ENCODE peak calls at places on chromosomes 3 and 15, in ten cellular contexts. Z is stimulated activated naive B cell treated with anti-CD40 and anti-IgM and Interleukin-4, amounts not matched to agents 10 μg/mL and 1 μg/mL and 100 μg/mL, for 72 hours; S is H7; A is AG08395; E is skeletal muscle cell; L is psoas muscle; I is heart right ventricle; N is hippocampal formation; F is CD4-positive, CD25-positive, alpha-beta regulatory T cell; K is NCI-H1417. P is an unnamed sample.

GRCh38 chr3:4776399-4776979 is 202.7 kb upstream of the BHLHE40 start:
- DNase-seq in E (no peak), A (no peak), K (no peak), F (no peak), Z (no peak), I (no peak), S (no peak), N (no peak), L (no peak), P (no peak)

GRCh38 chr3:168051579-168052183 is 44.0 kb downstream of the GOLIM4 start:
- DNase-seq in A (peak), E (peak), L (no peak), N (no peak), F (no peak), K (peak), S (no peak), I (no peak), Z (no peak), P (no peak)

GRCh38 chr3:118955914-118956556 is 78.6 kb downstream of the IGSF11 start:
- DNase-seq in S (no peak), A (no peak), Z (no peak), L (no peak), I (no peak), F (no peak), N (no peak), K (no peak), E (no peak), P (no peak)

GRCh38 chr3:59559721-59560514 is 510.1 kb upstream of the CFAP20DC start:
- DNase-seq in E (peak), N (no peak), S (no peak), I (no peak), A (peak), Z (no peak), L (no peak), K (no peak), F (no peak), P (no peak)

GRCh38 chr3:130820976-130821375 is 72.9 kb upstream of the ATP2C1 start:
- DNase-seq in I (no peak), K (no peak), A (peak), E (peak), N (no peak), L (no peak), Z (no peak), S (no peak), F (no peak), P (no peak)

GRCh38 chr3:115321396-115321795 is 174.3 kb upstream of the ZBTB20 start:
- DNase-seq in N (no peak), S (no peak), I (no peak), Z (no peak), F (no peak), A (peak), L (no peak), K (peak), E (peak), P (no peak)

GRCh38 chr3:181838940-181839914 is 127.5 kb downstream of the SOX2 start:
- DNase-seq in S (no peak), F (no peak), A (no peak), K (peak), I (no peak), N (no peak), Z (no peak), E (no peak), L (no peak), P (no peak)

GRCh38 chr15:34434627-34435305 is 2.8 kb downstream of the GOLGA8A start:
- DNase-seq in I (no peak), N (no peak), E (no peak), L (no peak), F (no peak), Z (no peak), K (no peak), A (no peak), S (no peak), P (no peak)

GRCh38 chr15:39127151-39127815 is 453.6 kb upstream of the THBS1 start:
- DNase-seq in N (no peak), Z (no peak), S (no peak), E (no peak), K (no peak), L (no peak), A (peak), I (no peak), F (no peak), P (no peak)

GRCh38 chr3:123821920-123822319 is 62.2 kb downstream of the MYLK start:
- DNase-seq in Z (no peak), I (no peak), L (no peak), A (no peak), E (no peak), N (no peak), S (no peak), K (no peak), F (no peak), P (no peak)

GRCh38 chr3:35944915-35945710 is 305.8 kb downstream of the ARPP21 start:
- DNase-seq in Z (no peak), A (no peak), I (no peak), S (no peak), K (no peak), E (no peak), N (no peak), F (no peak), L (no peak), P (no peak)

GRCh38 chr3:194989251-194989650 is 281.7 kb downstream of the XXYLT1 start:
- DNase-seq in N (no peak), S (no peak), E (no peak), I (no peak), F (no peak), K (no peak), A (peak), Z (no peak), L (no peak), P (no peak)

GRCh38 chr3:4797201-4797600 is 182.0 kb upstream of the BHLHE40 start:
- DNase-seq in L (no peak), K (peak), I (no peak), S (no peak), N (no peak), A (no peak), F (no peak), E (no peak), Z (no peak), P (no peak)

GRCh38 chr3:118573922-118574321 is 460.7 kb downstream of the IGSF11 start:
- DNase-seq in K (no peak), F (no peak), A (no peak), I (no peak), L (no peak), Z (no peak), N (no peak), E (no peak), S (no peak), P (no peak)

GRCh38 chr3:149186219-149186618 is 35.4 kb downstream of the CP start:
- DNase-seq in A (no peak), I (no peak), N (no peak), S (no peak), L (no peak), K (no peak), E (no peak), Z (no peak), F (no peak), P (no peak)

GRCh38 chr3:64129581-64129980 is 95.7 kb downstream of the PRICKLE2 start:
- DNase-seq in E (no peak), N (no peak), Z (no peak), S (no peak), A (no peak), I (no peak), L (no peak), F (no peak), K (no peak), P (no peak)

GRCh38 chr3:183764854-183765731 is 60.3 kb downstream of the MAP6D1 start:
- DNase-seq in K (no peak), E (no peak), N (no peak), Z (no peak), A (peak), I (no peak), L (no peak), S (no peak), F (no peak), P (peak)

GRCh38 chr15:100767002-100767825 is 112.4 kb upstream of the ALDH1A3 start:
- DNase-seq in N (no peak), Z (no peak), L (no peak), S (peak), E (no peak), I (no peak), A (no peak), F (no peak), K (no peak), P (no peak)

GRCh38 chr3:143536817-143537535 is 311.3 kb downstream of the SLC9A9 start:
- DNase-seq in L (peak), K (peak), I (peak), A (peak), Z (no peak), N (no peak), F (no peak), E (peak), S (no peak), P (no peak)

GRCh38 chr3:99967796-99968195 is 146.5 kb downstream of the FILIP1L start:
- DNase-seq in E (peak), L (no peak), A (no peak), N (no peak), F (no peak), K (no peak), I (no peak), Z (no peak), S (no peak), P (no peak)

GRCh38 chr3:143070977-143071551 is 48.5 kb upstream of the CHST2 start:
- DNase-seq in A (peak), F (no peak), N (no peak), L (no peak), E (peak), K (no peak), I (no peak), Z (no peak), S (peak), P (peak)

P was measured in ELF-1.